ENCODE peak calls at places on chromosomes 6 and 20, in six cellular contexts. H is posterior cingulate gyrus, T is left cardiac atrium, F is KBM-7, K is NCI-H1417, V is lower leg skin. O is an unnamed sample.

GRCh38 chr6:16322666-16323312 is 84.4 kb downstream of the GMPR start:
- DNase-seq in H (peak), T (peak), F (peak), K (peak), V (peak), O (peak)

GRCh38 chr6:166112580-166112979 is 55.1 kb downstream of the TBXT start:
- DNase-seq in H (no peak), T (no peak), F (no peak), K (no peak), V (no peak), O (peak)

GRCh38 chr20:38325905-38326304 is 20.4 kb upstream of the LBP start:
- DNase-seq in H (peak), T (no peak), F (no peak), K (no peak), V (no peak), O (no peak)

GRCh38 chr20:34534391-34535165 is 18.4 kb downstream of the DYNLRB1 start:
- DNase-seq in H (no peak), T (no peak), F (no peak), K (no peak), V (no peak), O (no peak)

GRCh38 chr6:129853996-129854711 is 7.0 kb downstream of the TMEM244 start:
- DNase-seq in H (no peak), T (no peak), F (no peak), K (no peak), V (no peak), O (no peak)

GRCh38 chr20:63846128-63846771 is 15.0 kb upstream of the ABHD16B start:
- DNase-seq in H (no peak), T (peak), F (peak), K (no peak), V (no peak), O (no peak)

GRCh38 chr6:117501722-117502121 is 19.2 kb downstream of the DCBLD1 start:
- DNase-seq in H (no peak), T (no peak), F (no peak), K (no peak), V (no peak), O (no peak)

GRCh38 chr20:46406986-46407670 is 713 bp upstream of the ELMO2 start:
- DNase-seq in H (peak), T (peak), F (no peak), K (peak), V (peak), O (peak)

GRCh38 chr20:37228656-37229055 is 33.0 kb downstream of the GHRH start:
- DNase-seq in H (no peak), T (no peak), F (no peak), K (no peak), V (peak), O (no peak)

GRCh38 chr6:17179246-17180073 is 77.6 kb downstream of the STMND1 start:
- DNase-seq in H (no peak), T (no peak), F (no peak), K (no peak), V (no peak), O (no peak)

GRCh38 chr6:50102676-50103075 is 52.9 kb upstream of the DEFB112 start:
- DNase-seq in H (no peak), T (no peak), F (no peak), K (no peak), V (no peak), O (no peak)

GRCh38 chr6:160427312-160428068 is 79.3 kb downstream of the SLC22A3 start:
- DNase-seq in H (no peak), T (no peak), F (no peak), K (no peak), V (no peak), O (no peak)